ENCODE peak calls at places on chromosomes 1 and 21, in six cellular contexts. G is tibial nerve; T is uterus; O is left lung; Q is CD8-positive, alpha-beta memory T cell; P is prostate gland. U is an unnamed sample.

GRCh38 chr1:186272486-186272885 is 102.6 kb downstream of the TPR start:
- DNase-seq in G (no peak), T (no peak), O (no peak), Q (no peak), P (no peak), U (no peak)

GRCh38 chr1:81221564-81221963 is 579.2 kb upstream of the ADGRL2 start:
- DNase-seq in G (no peak), T (no peak), O (no peak), Q (no peak), P (no peak), U (no peak)

GRCh38 chr1:60989745-60990718 is 92.3 kb upstream of the NFIA start:
- DNase-seq in G (peak; percentile 46), T (peak; percentile 52), O (no peak), Q (no peak), P (no peak), U (no peak)

GRCh38 chr21:15966216-15966615 is 236.4 kb downstream of the USP25 start:
- DNase-seq in G (no peak), T (no peak), O (no peak), Q (no peak), P (no peak), U (no peak)

GRCh38 chr1:93448983-93449805 is 1.3 kb downstream of the FNBP1L start:
- DNase-seq in G (no peak), T (no peak), O (peak; percentile 57), Q (no peak), P (peak; percentile 33), U (peak; percentile 75)

GRCh38 chr1:103084176-103084575 is 24.1 kb downstream of the COL11A1 start:
- DNase-seq in G (no peak), T (no peak), O (no peak), Q (no peak), P (no peak), U (no peak)

GRCh38 chr1:20199410-20199809 is 13.1 kb upstream of the PLA2G2C start:
- DNase-seq in G (no peak), T (no peak), O (no peak), Q (no peak), P (no peak), U (no peak)

GRCh38 chr1:157399984-157400382 is 152.3 kb downstream of the FCRL5 start:
- DNase-seq in G (no peak), T (no peak), O (no peak), Q (no peak), P (no peak), U (no peak)

GRCh38 chr1:51192213-51192843 is 43.7 kb upstream of the RNF11 start:
- DNase-seq in G (peak; percentile 84), T (peak; percentile 47), O (peak; percentile 58), Q (peak; percentile 18), P (peak; percentile 57), U (no peak)

GRCh38 chr1:228400692-228401454 is 5.8 kb downstream of the TRIM11 start:
- DNase-seq in G (no peak), T (no peak), O (peak; percentile 29), Q (no peak), P (no peak), U (no peak)

GRCh38 chr1:44881011-44881632 is 38.1 kb upstream of the PTCH2 start:
- DNase-seq in G (no peak), T (no peak), O (peak; percentile 33), Q (no peak), P (no peak), U (no peak)

GRCh38 chr1:220484135-220484534 is 43.8 kb upstream of the MARK1 start:
- DNase-seq in G (no peak), T (no peak), O (no peak), Q (no peak), P (no peak), U (no peak)

GRCh38 chr1:7893529-7894180 is 40.8 kb upstream of the UTS2 start:
- DNase-seq in G (peak; percentile 27), T (no peak), O (no peak), Q (no peak), P (no peak), U (no peak)

GRCh38 chr1:156319664-156320063 is 18.4 kb downstream of the CCT3 start:
- DNase-seq in G (peak; percentile 15), T (no peak), O (no peak), Q (no peak), P (no peak), U (no peak)

GRCh38 chr1:36516372-36517018 is 33.8 kb upstream of the CSF3R start:
- DNase-seq in G (no peak), T (no peak), O (peak; percentile 57), Q (no peak), P (no peak), U (no peak)

GRCh38 chr1:199780948-199781347 is 246.6 kb upstream of the NR5A2 start:
- DNase-seq in G (no peak), T (no peak), O (no peak), Q (no peak), P (no peak), U (no peak)

GRCh38 chr21:34147835-34148804 is 74.7 kb downstream of the MRPS6 start:
- DNase-seq in G (no peak), T (no peak), O (no peak), Q (no peak), P (no peak), U (no peak)

GRCh38 chr1:221310180-221310579 is 430.9 kb downstream of the HLX start:
- DNase-seq in G (no peak), T (no peak), O (no peak), Q (no peak), P (no peak), U (no peak)

GRCh38 chr21:33976082-33976979 is 60.7 kb upstream of the ATP5PO start:
- DNase-seq in G (no peak), T (peak; percentile 52), O (peak; percentile 48), Q (peak; percentile 16), P (no peak), U (peak; percentile 90)

GRCh38 chr1:29513357-29513756 is 277.0 kb downstream of the PTPRU start:
- DNase-seq in G (no peak), T (no peak), O (no peak), Q (no peak), P (no peak), U (peak; percentile 66)

GRCh38 chr1:231937013-231937754 is 310.6 kb downstream of the DISC1 start:
- DNase-seq in G (peak; percentile 15), T (peak; percentile 17), O (no peak), Q (no peak), P (no peak), U (no peak)

GRCh38 chr1:6274622-6275139 is 13.8 kb upstream of the GPR153 start:
- DNase-seq in G (no peak), T (no peak), O (no peak), Q (no peak), P (no peak), U (no peak)

GRCh38 chr1:87644500-87645245 is 316.0 kb downstream of the LMO4 start:
- DNase-seq in G (no peak), T (no peak), O (no peak), Q (no peak), P (no peak), U (no peak)

GRCh38 chr1:205495237-205495823 is 9.1 kb upstream of the CDK18 start:
- DNase-seq in G (no peak), T (no peak), O (no peak), Q (no peak), P (no peak), U (no peak)

GRCh38 chr1:246012271-246012854 is 494.7 kb downstream of the SMYD3 start:
- DNase-seq in G (no peak), T (no peak), O (no peak), Q (no peak), P (no peak), U (no peak)

GRCh38 chr1:209704584-209704983 is at the start of gene HSD11B1:
- DNase-seq in G (peak; percentile 87), T (peak; percentile 91), O (peak; percentile 57), Q (no peak), P (no peak), U (no peak)

GRCh38 chr21:21018841-21019240 is 20.6 kb downstream of the NCAM2 start:
- DNase-seq in G (no peak), T (no peak), O (no peak), Q (no peak), P (no peak), U (no peak)

GRCh38 chr1:151680812-151681211 is 35.8 kb downstream of the CELF3 start:
- DNase-seq in G (no peak), T (no peak), O (no peak), Q (no peak), P (peak; percentile 25), U (no peak)

GRCh38 chr1:63946866-63947491 is 173.2 kb downstream of the ROR1 start:
- DNase-seq in G (no peak), T (no peak), O (no peak), Q (no peak), P (no peak), U (no peak)

GRCh38 chr1:61641578-61642336 is 83.2 kb downstream of the TM2D1 start:
- DNase-seq in G (peak; percentile 76), T (peak; percentile 82), O (peak; percentile 79), Q (peak; percentile 3), P (peak; percentile 64), U (peak; percentile 72)

DNA sequence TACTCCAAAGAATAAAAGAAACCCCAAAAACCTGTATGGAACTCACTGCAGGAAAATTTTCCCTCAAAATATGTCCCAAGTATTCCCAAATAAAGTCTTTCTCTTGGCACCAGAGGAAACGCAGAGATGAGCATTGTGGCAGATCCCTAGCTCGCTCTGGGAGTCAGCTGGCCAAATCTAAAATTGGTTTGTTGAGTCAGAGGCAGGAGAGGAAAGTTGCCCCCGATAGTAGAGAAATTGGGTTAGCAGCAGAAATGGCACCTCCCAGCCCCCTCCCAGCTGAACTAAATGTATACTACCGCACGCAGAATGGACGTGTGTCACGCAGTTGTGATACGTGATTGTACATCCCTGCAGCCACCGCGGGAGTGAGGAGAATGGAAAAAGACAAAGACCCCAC is 39.9 kb upstream of the TARBP1 start:
- DNase-seq in G (no peak), T (no peak), O (no peak), Q (no peak), P (no peak), U (no peak)
- H3K4me1 ChIP-seq in G (peaks cover 13% of the 10 kb centered on the region), T (peaks cover 5% of the 10 kb centered on the region), O (peaks cover 71% of the 10 kb centered on the region), Q (peaks cover 15% of the 10 kb centered on the region), P (peaks cover 11% of the 10 kb centered on the region), U (peaks cover 23% of the 10 kb centered on the region)

GRCh38 chr1:165383067-165383466 is 26.6 kb upstream of the LMX1A start:
- DNase-seq in G (peak; percentile 66), T (peak; percentile 89), O (no peak), Q (no peak), P (peak; percentile 42), U (no peak)
- H3K4me1 ChIP-seq in G (no peaks in the 10 kb centered on the region), T (no peaks in the 10 kb centered on the region), O (no peaks in the 10 kb centered on the region), Q (no peaks in the 10 kb centered on the region), P (no peaks in the 10 kb centered on the region), U (no peaks in the 10 kb centered on the region)

GRCh38 chr1:27556781-27557595 is 47.0 kb downstream of the AHDC1 start:
- DNase-seq in G (peak; percentile 93), T (peak; percentile 95), O (peak; percentile 96), Q (peak; percentile 69), P (peak; percentile 87), U (peak; percentile 99)
- H3K4me1 ChIP-seq in G (peaks cover 46% of the 10 kb centered on the region), T (peaks cover 43% of the 10 kb centered on the region), O (peaks cover 49% of the 10 kb centered on the region), Q (peaks cover 26% of the 10 kb centered on the region), P (no peaks in the 10 kb centered on the region), U (peaks cover 18% of the 10 kb centered on the region)

DNA sequence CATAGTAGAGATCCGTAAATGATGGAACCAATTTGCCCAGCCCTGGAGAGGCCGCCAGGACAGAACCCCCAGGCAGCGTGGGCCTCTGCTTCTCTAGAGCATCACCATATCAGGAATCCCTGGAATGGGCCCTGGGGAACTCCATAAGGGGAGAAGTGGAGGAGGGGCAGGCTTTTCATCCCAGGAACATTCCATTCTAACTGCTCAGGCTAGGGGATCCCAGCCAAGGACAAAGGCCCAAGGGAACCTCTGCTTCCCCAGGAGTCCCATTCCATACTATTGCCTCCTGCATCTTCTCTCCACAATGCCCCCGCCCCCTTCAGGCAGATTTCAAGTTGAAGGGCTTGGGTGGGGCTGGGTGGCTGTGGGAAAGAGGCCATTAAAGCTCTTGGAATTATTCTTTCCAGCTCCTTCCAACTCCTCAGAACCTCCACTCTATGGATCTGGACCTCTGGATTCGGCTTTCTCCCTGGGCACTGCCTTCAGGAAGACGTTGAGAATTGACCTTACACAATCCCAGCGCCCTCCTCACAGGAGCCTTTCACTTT is 6.0 kb downstream of the TRNP1 start:
- DNase-seq in G (peak; percentile 74), T (peak; percentile 83), O (peak; percentile 68), Q (no peak), P (peak; percentile 72), U (peak; percentile 97)
- H3K4me1 ChIP-seq in G (peaks cover 37% of the 10 kb centered on the region), T (peaks cover 4% of the 10 kb centered on the region), O (peaks cover 59% of the 10 kb centered on the region), Q (peaks cover 8% of the 10 kb centered on the region), P (peaks cover 3% of the 10 kb centered on the region), U (peaks cover 61% of the 10 kb centered on the region)